ENCODE peak calls at places on chromosomes 2 and 18, in five cellular contexts. One of them, this sample, is unnamed.

GRCh38 chr2:127575941-127576432 is 40.5 kb downstream of the MYO7B start:
- DNase-seq in H1: no peak
- DNase-seq in PC-9: peak; percentile 39
- DNase-seq in coronary artery: no peak
- DNase-seq in AG09309: no peak
- DNase-seq in this sample: no peak

GRCh38 chr2:119196301-119197124 is 27.1 kb upstream of the STEAP3 start:
- DNase-seq in H1: no peak
- DNase-seq in PC-9: peak; percentile 53
- DNase-seq in coronary artery: no peak
- DNase-seq in AG09309: peak; percentile 17
- DNase-seq in this sample: no peak

GRCh38 chr2:191983186-191983585 is 136.3 kb upstream of the CAVIN2 start:
- DNase-seq in H1: no peak
- DNase-seq in PC-9: peak; percentile 36
- DNase-seq in coronary artery: no peak
- DNase-seq in AG09309: no peak
- DNase-seq in this sample: no peak

GRCh38 chr2:177754476-177754873 is 318.1 kb downstream of the PDE11A start:
- DNase-seq in H1: no peak
- DNase-seq in PC-9: no peak
- DNase-seq in coronary artery: no peak
- DNase-seq in AG09309: no peak
- DNase-seq in this sample: no peak

GRCh38 chr2:168583064-168583709 is 127.1 kb downstream of the CERS6 start:
- DNase-seq in H1: no peak
- DNase-seq in PC-9: no peak
- DNase-seq in coronary artery: no peak
- DNase-seq in AG09309: no peak
- DNase-seq in this sample: no peak

GRCh38 chr18:77207540-77207939 is 42.1 kb upstream of the GALR1 start:
- DNase-seq in H1: no peak
- DNase-seq in PC-9: no peak
- DNase-seq in coronary artery: no peak
- DNase-seq in AG09309: peak; percentile 18
- DNase-seq in this sample: peak; percentile 78

GRCh38 chr2:88230912-88231311 is 60.8 kb downstream of the THNSL2 start:
- DNase-seq in H1: no peak
- DNase-seq in PC-9: no peak
- DNase-seq in coronary artery: no peak
- DNase-seq in AG09309: no peak
- DNase-seq in this sample: no peak

GRCh38 chr2:27441226-27441926 is 805 bp upstream of the KRTCAP3 start:
- DNase-seq in H1: no peak
- DNase-seq in PC-9: no peak
- DNase-seq in coronary artery: no peak
- DNase-seq in AG09309: no peak
- DNase-seq in this sample: no peak

GRCh38 chr2:186636800-186637795 is 47.2 kb downstream of the ITGAV start:
- DNase-seq in H1: no peak
- DNase-seq in PC-9: no peak
- DNase-seq in coronary artery: no peak
- DNase-seq in AG09309: no peak
- DNase-seq in this sample: no peak

GRCh38 chr2:186229265-186229664 is 256.8 kb upstream of the ZC3H15 start:
- DNase-seq in H1: no peak
- DNase-seq in PC-9: no peak
- DNase-seq in coronary artery: no peak
- DNase-seq in AG09309: no peak
- DNase-seq in this sample: no peak

GRCh38 chr2:64331430-64331700 is 122.6 kb upstream of the LGALSL start:
- DNase-seq in H1: no peak
- DNase-seq in PC-9: no peak
- DNase-seq in coronary artery: no peak
- DNase-seq in AG09309: no peak
- DNase-seq in this sample: no peak
- H3K4me3 ChIP-seq in H1: no peak overlapping the region
- H3K4me3 ChIP-seq in PC-9: no peak overlapping the region
- H3K4me3 ChIP-seq in coronary artery: no peak overlapping the region
- H3K4me3 ChIP-seq in AG09309: no peak overlapping the region
- H3K4me3 ChIP-seq in this sample: no peak overlapping the region

GRCh38 chr2:68932392-68932791 is 20.3 kb downstream of the GKN2 start:
- DNase-seq in H1: no peak
- DNase-seq in PC-9: no peak
- DNase-seq in coronary artery: no peak
- DNase-seq in AG09309: no peak
- DNase-seq in this sample: no peak
- TF ChIP-seq CTCF in H1: no peak
- TF ChIP-seq CTCF in PC-9: no peak
- TF ChIP-seq CTCF in coronary artery: no peak
- TF ChIP-seq CTCF in AG09309: no peak
- TF ChIP-seq CTCF in this sample: no peak

DNA sequence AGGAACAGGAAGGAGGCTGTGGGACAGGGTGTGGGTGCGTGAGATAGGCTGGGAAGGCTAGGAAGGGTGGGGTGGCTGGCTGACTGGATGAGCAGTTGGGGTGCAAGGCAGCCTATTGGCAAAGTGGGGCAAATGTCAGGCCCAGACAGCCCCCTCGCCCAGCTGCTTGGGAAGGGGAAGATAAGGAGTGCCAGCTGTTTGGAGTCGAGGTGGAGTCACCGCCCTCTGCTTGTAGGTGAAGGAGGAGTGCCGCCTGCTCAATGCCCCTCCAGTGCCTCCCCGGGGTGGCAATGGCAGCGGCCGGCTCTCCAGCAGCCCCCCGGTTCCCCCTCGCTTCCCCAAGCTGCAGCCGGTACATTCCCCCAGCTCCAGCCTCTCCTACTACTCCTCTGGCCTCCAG is 13.1 kb downstream of the GAREM2 start:
- DNase-seq in H1: no peak
- DNase-seq in PC-9: no peak
- DNase-seq in coronary artery: no peak
- DNase-seq in AG09309: no peak
- DNase-seq in this sample: no peak
- H3K4me3 ChIP-seq in H1: no peak overlapping the region
- H3K4me3 ChIP-seq in PC-9: no peak overlapping the region
- H3K4me3 ChIP-seq in coronary artery: peak overlapping the region; percentile 77
- H3K4me3 ChIP-seq in AG09309: no peak overlapping the region
- H3K4me3 ChIP-seq in this sample: no peak overlapping the region

GRCh38 chr18:26803643-26804042 is 61.9 kb downstream of the AQP4 start:
- DNase-seq in H1: no peak
- DNase-seq in PC-9: no peak
- DNase-seq in coronary artery: no peak
- DNase-seq in AG09309: no peak
- DNase-seq in this sample: no peak
- TF ChIP-seq CTCF in H1: no peak
- TF ChIP-seq CTCF in PC-9: no peak
- TF ChIP-seq CTCF in coronary artery: no peak
- TF ChIP-seq CTCF in AG09309: no peak
- TF ChIP-seq CTCF in this sample: no peak

DNA sequence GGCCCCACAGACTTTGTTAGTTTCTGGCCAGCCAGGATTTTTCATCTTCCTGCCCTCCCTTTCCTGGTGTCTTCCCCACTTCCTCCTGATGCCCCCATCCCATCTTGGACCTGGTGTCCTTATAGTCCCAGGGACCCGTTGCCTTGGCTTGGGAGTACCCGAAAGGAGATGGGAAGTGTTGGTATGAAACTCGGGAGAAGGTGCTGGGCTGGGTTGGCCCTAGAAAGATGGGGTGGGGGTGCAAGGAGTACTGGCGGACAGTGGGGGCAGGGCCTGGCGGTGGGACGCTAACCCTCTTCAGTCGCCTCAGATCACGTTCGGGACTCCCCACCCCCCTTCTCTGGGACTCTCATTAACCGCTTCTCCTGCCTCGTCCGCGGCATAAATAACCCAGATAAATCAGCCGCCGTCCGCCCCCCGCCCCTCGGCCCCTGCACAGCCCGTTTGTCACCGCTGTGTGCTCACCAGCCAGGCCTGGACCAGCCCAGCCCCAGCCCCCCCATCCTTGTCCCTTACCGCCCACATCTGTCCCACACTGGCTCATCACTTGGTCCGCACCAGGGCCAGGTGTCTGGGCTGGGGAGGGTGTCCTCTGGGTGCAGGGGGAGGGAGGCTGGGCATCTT is 3.7 kb upstream of the ASIC4 start:
- DNase-seq in H1: no peak
- DNase-seq in PC-9: no peak
- DNase-seq in coronary artery: no peak
- DNase-seq in AG09309: no peak
- DNase-seq in this sample: no peak
- H3K4me3 ChIP-seq in H1: peak overlapping the region; percentile 51
- H3K4me3 ChIP-seq in PC-9: no peak overlapping the region
- H3K4me3 ChIP-seq in coronary artery: peak overlapping the region; percentile 65
- H3K4me3 ChIP-seq in AG09309: no peak overlapping the region
- H3K4me3 ChIP-seq in this sample: no peak overlapping the region

DNA sequence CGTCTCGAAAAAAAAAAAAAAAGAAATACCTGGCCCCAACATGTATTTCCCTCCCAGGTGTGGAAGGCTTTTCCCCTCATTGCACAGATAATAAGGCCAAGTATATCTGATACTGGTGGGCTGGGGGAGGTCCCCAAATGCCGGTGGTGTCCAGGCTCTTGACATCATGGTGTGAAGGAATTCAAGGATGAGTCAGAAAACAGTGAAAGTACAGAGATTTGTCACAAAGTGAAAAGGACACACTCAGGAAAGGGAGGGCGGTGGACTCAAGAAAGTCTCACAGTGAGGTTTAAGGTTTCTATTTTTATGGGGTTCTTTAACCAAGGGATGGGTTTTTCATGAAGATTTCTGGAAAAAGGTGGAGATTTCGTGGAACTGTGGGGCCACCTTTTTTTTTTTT is 37.8 kb upstream of the FZD5 start:
- DNase-seq in H1: no peak
- DNase-seq in PC-9: no peak
- DNase-seq in coronary artery: no peak
- DNase-seq in AG09309: no peak
- DNase-seq in this sample: no peak
- TF ChIP-seq CTCF in H1: no peak
- TF ChIP-seq CTCF in PC-9: no peak
- TF ChIP-seq CTCF in coronary artery: no peak
- TF ChIP-seq CTCF in AG09309: no peak
- TF ChIP-seq CTCF in this sample: no peak

GRCh38 chr18:13337369-13337768 is 118.8 kb downstream of the LDLRAD4 start:
- DNase-seq in H1: no peak
- DNase-seq in PC-9: no peak
- DNase-seq in coronary artery: no peak
- DNase-seq in AG09309: no peak
- DNase-seq in this sample: no peak
- H3K4me3 ChIP-seq in H1: no peak overlapping the region
- H3K4me3 ChIP-seq in PC-9: no peak overlapping the region
- H3K4me3 ChIP-seq in coronary artery: no peak overlapping the region
- H3K4me3 ChIP-seq in AG09309: no peak overlapping the region
- H3K4me3 ChIP-seq in this sample: no peak overlapping the region

DNA sequence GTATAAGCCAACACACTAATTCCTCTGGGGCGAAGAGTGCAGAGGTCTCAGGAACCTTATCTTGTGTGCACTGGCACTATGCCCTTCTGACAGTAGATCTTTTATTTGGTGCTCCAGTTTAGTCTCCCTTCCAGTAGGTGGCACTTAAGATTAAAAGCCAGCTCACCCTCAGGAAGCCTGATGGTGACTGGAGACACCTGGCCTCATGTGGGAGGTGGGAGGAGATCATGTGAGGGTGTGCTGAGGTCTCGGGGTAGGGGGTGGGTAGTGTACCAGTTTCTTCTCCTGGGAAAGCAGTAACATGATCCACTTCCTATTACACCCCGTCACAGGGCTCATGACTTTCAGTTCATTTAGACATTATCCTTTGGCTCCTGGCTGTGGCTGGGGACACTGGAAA is 654.9 kb downstream of the ADCYAP1 start:
- DNase-seq in H1: no peak
- DNase-seq in PC-9: no peak
- DNase-seq in coronary artery: no peak
- DNase-seq in AG09309: no peak
- DNase-seq in this sample: no peak
- TF ChIP-seq CTCF in H1: no peak
- TF ChIP-seq CTCF in PC-9: no peak
- TF ChIP-seq CTCF in coronary artery: no peak
- TF ChIP-seq CTCF in AG09309: no peak
- TF ChIP-seq CTCF in this sample: no peak

DNA sequence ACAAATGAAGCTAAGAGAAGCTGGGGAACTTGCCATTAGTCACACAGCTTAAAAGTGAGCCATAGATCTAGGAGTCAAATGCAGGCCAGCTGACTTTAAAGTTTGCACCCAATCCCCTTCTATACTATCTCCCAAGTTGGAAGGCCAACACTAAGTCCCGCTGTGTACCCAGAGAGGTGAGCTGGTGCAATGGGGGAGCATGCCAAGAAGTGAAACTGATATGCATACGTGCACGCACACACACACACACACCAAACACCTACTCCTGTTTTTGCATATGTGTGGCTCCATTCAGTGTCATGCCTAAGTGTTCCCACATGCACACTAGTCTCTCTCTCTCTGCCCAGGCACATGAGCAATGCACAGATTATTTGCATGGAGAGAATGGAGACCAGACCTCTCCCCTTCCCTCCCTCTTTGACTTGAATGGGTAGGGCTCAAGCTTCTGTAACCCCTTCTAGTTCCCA is 5.4 kb downstream of the WNT10A start:
- DNase-seq in H1: no peak
- DNase-seq in PC-9: no peak
- DNase-seq in coronary artery: no peak
- DNase-seq in AG09309: no peak
- DNase-seq in this sample: no peak
- H3K4me3 ChIP-seq in H1: no peak overlapping the region
- H3K4me3 ChIP-seq in PC-9: no peak overlapping the region
- H3K4me3 ChIP-seq in coronary artery: no peak overlapping the region
- H3K4me3 ChIP-seq in AG09309: no peak overlapping the region
- H3K4me3 ChIP-seq in this sample: no peak overlapping the region